ENCODE peak calls at places on chromosomes 12 and 14, in six cellular contexts. L, A, B, J, X and P are unnamed samples.

GRCh38 chr14:24315807-24316596 is 4.7 kb downstream of the LTB4R start:
- DNase-seq in L (no peak), B (peak), A (no peak), X (peak), J (no peak), P (no peak)

GRCh38 chr12:57211791-57212700 is 4.5 kb upstream of the NXPH4 start:
- DNase-seq in L (no peak), B (no peak), A (no peak), J (no peak), X (no peak), P (no peak)

GRCh38 chr14:52079239-52079956 is 10.5 kb upstream of the NID2 start:
- DNase-seq in J (no peak), L (peak), A (no peak), X (no peak), B (peak), P (no peak)

GRCh38 chr12:91772411-91772810 is 373.2 kb downstream of the BTG1 start:
- DNase-seq in A (no peak), J (no peak), X (no peak), L (no peak), B (no peak), P (no peak)

GRCh38 chr14:44316647-44317432 is 190.2 kb downstream of the FSCB start:
- DNase-seq in A (peak), B (peak), X (no peak), J (no peak), L (peak), P (no peak)

GRCh38 chr14:100307215-100308111 is 1.2 kb upstream of the SLC25A29 start:
- DNase-seq in J (no peak), B (no peak), X (peak), L (peak), A (no peak), P (no peak)

GRCh38 chr12:77122236-77122635 is 56.9 kb upstream of the E2F7 start:
- DNase-seq in X (no peak), B (peak), A (peak), L (peak), J (no peak), P (peak)

GRCh38 chr12:113749433-113749815 is 216.7 kb downstream of the RBM19 start:
- DNase-seq in A (no peak), B (no peak), L (no peak), J (no peak), X (no peak), P (no peak)

GRCh38 chr12:116551952-116552749 is 7.0 kb upstream of the MAP1LC3B2 start:
- DNase-seq in J (no peak), X (no peak), B (no peak), L (peak), A (peak), P (no peak)

GRCh38 chr12:31868980-31869379 is 90.2 kb upstream of the RESF1 start:
- DNase-seq in L (peak), X (no peak), J (no peak), A (peak), B (no peak), P (peak)

GRCh38 chr14:61288228-61288627 is 7.1 kb upstream of the TMEM30B start:
- DNase-seq in L (no peak), X (no peak), A (no peak), B (peak), J (no peak), P (no peak)

GRCh38 chr12:67754933-67755697 is 106.6 kb downstream of the DYRK2 start:
- DNase-seq in A (no peak), X (no peak), L (no peak), J (no peak), B (no peak), P (no peak)

GRCh38 chr14:57391609-57392195 is 1.3 kb downstream of the NAA30 start:
- DNase-seq in J (no peak), B (no peak), A (peak), L (peak), X (no peak), P (no peak)

GRCh38 chr12:19477071-19477470 is 37.8 kb downstream of the AEBP2 start:
- DNase-seq in X (no peak), A (no peak), B (no peak), J (no peak), L (no peak), P (no peak)

GRCh38 chr14:73058923-73059311 is 583 bp downstream of the RBM25 start:
- DNase-seq in J (peak), B (peak), L (peak), X (no peak), A (peak), P (no peak)

GRCh38 chr14:75467763-75468162 is 39.9 kb downstream of the JDP2 start:
- DNase-seq in A (no peak), X (no peak), J (no peak), L (no peak), B (no peak), P (no peak)

GRCh38 chr14:52545584-52546317 is 6.6 kb downstream of the TXNDC16 start:
- DNase-seq in J (no peak), A (no peak), X (no peak), L (no peak), B (no peak), P (no peak)

GRCh38 chr14:58701576-58701975 is 63.8 kb downstream of the DACT1 start:
- DNase-seq in X (no peak), B (no peak), J (peak), L (no peak), A (no peak), P (no peak)

GRCh38 chr14:35285991-35286564 is 6.1 kb upstream of the PSMA6 start:
- DNase-seq in L (no peak), X (no peak), A (no peak), B (no peak), J (no peak), P (no peak)

GRCh38 chr12:23895792-23896218 is 53.7 kb downstream of the SOX5 start:
- DNase-seq in J (no peak), X (no peak), A (no peak), B (no peak), L (no peak), P (no peak)

GRCh38 chr14:61338457-61338856 is 17.1 kb downstream of the PRKCH start:
- DNase-seq in J (no peak), X (no peak), B (no peak), L (no peak), A (no peak), P (no peak)

GRCh38 chr12:18320036-18320617 is 58.8 kb downstream of the PIK3C2G start:
- DNase-seq in L (peak), X (no peak), A (peak), B (peak), J (no peak), P (no peak)

GRCh38 chr12:44875417-44875953 is 630 bp downstream of the NELL2 start:
- DNase-seq in A (peak), B (no peak), J (no peak), X (no peak), L (peak), P (no peak)

GRCh38 chr12:63294327-63294632 is 143.3 kb upstream of the AVPR1A start:
- DNase-seq in B (peak), L (peak), X (no peak), A (peak), J (no peak), P (peak)

GRCh38 chr12:69000540-69001243 is 67.7 kb upstream of the CPM start:
- DNase-seq in J (no peak), X (no peak), A (no peak), L (peak), B (no peak), P (no peak)

GRCh38 chr12:56468216-56469006 is at the start of gene SPRYD4:
- DNase-seq in X (peak), A (peak), J (peak), L (peak), B (peak), P (peak)

GRCh38 chr14:33842299-33842698 is 108.6 kb downstream of the EGLN3 start:
- DNase-seq in A (no peak), X (peak), L (peak), J (no peak), B (no peak), P (no peak)

GRCh38 chr14:26204954-26205479 is 392.8 kb downstream of the NOVA1 start:
- DNase-seq in X (peak), B (no peak), L (no peak), A (peak), J (peak), P (no peak)

GRCh38 chr12:113065126-113066007 is 8.8 kb downstream of the DTX1 start:
- DNase-seq in X (no peak), A (no peak), B (no peak), J (no peak), L (peak), P (no peak)

GRCh38 chr14:23138173-23138535 is 19.1 kb upstream of the CEBPE start:
- DNase-seq in L (no peak), A (no peak), B (no peak), X (no peak), J (no peak), P (no peak)

GRCh38 chr14:23142826-23143225 is 23.8 kb upstream of the CEBPE start:
- DNase-seq in B (no peak), J (no peak), A (no peak), X (no peak), L (no peak), P (no peak)

GRCh38 chr14:23139874-23140273 is 20.8 kb upstream of the CEBPE start:
- DNase-seq in L (no peak), J (no peak), A (no peak), B (no peak), X (no peak), P (no peak)

GRCh38 chr14:23141706-23142467 is 22.8 kb upstream of the CEBPE start:
- DNase-seq in L (peak), A (peak), B (no peak), J (peak), X (no peak), P (no peak)

GRCh38 chr14:23140389-23140788 is 21.3 kb upstream of the CEBPE start:
- DNase-seq in X (no peak), L (no peak), A (no peak), J (no peak), B (no peak), P (no peak)
- H3K4me3 ChIP-seq in X (no peak), L (no peak), A (no peak), J (no peak), B (no peak), P (no peak)

DNA sequence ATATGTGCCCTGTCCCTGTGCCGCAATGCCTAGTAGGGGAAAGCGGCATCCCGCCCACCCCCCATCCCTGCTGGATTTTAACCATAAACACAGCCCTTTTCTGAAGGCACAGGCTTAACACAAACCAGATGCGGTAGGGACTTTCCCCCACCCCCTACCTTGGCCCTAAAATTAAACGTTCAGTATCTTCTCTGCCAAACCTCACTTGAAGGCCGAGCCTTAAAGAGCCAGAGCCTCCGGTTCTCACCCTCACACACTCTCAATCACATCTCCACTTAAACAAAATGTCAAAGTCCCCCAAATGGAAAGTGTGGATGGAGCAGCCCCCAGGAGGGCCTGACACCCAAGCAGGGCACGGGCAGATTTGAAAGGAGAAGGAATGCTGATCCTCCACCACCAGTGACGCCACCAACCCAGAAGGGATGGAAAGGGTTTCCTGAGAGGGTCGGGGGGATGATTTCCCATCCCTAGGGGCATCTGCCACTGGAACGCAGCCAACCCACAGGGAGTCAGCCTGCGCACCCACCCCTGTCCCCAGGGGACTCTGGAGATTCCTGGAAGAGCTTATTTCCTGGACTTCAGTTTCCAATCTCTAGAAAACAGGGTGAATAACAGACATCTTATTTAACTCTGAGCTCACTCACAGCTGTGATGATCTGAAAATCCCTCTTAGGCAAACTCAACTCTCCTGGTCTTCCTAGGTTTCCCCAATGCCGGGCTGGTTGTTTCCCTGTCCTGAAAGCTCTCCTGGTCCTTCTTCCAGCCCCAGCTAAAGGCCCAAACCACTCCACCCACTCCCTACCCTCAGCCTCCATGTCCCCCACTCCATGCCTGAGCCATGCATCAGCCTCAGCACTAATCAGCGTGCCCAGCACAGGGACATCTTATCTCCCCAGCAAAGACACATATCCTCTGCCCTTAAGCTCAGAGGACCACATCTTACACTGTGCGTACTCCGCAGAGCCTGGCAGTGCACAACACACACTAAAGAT is 26.3 kb downstream of the ACTN1 start:
- DNase-seq in B (no peak), X (no peak), L (peak), A (peak), J (no peak), P (peak)
- H3K4me3 ChIP-seq in B (no peak), X (no peak), L (peak), A (no peak), J (peak), P (peak)

GRCh38 chr14:85576848-85577541 is 47.1 kb downstream of the FLRT2 start:
- DNase-seq in B (no peak), A (no peak), X (no peak), J (no peak), L (peak), P (no peak)

GRCh38 chr14:85575617-85575898 is 45.6 kb downstream of the FLRT2 start:
- DNase-seq in J (no peak), X (no peak), B (no peak), L (no peak), A (no peak), P (no peak)

GRCh38 chr14:85574849-85575616 is 45.1 kb downstream of the FLRT2 start:
- DNase-seq in L (no peak), A (no peak), X (no peak), B (no peak), J (no peak), P (no peak)

GRCh38 chr14:85577542-85578140 is 47.7 kb downstream of the FLRT2 start:
- DNase-seq in L (no peak), B (no peak), X (no peak), A (no peak), J (no peak), P (no peak)

DNA sequence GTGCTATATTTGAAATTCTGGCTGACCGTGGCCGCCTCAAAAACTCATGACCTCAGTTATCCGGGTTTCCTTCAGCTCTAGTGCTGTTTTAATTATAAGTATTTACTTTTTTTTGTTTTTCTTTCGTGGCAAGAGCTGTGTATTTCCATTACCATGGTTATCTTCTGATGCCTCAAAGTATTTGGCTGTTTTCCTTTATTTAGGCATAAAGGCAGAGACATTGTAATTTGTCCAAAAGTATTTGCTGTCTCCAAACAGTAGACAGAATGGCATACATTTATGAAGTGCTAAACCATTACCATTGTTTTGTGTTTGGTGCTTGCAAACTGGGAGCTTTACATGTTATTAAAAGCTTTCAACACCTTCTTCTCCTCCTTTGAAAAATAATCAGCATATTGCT is 46.2 kb downstream of the FLRT2 start:
- DNase-seq in X (no peak), B (no peak), J (no peak), A (peak), L (peak), P (no peak)
- H3K4me3 ChIP-seq in X (no peak), B (no peak), J (no peak), A (no peak), L (no peak), P (no peak)

GRCh38 chr12:118358607-118359540 is 13.8 kb downstream of the TAOK3 start:
- DNase-seq in J (no peak), X (no peak), B (no peak), L (no peak), A (no peak), P (no peak)

GRCh38 chr12:118357327-118358007 is 15.2 kb downstream of the TAOK3 start:
- DNase-seq in J (peak), L (no peak), A (peak), B (no peak), X (no peak), P (no peak)

GRCh38 chr12:118358008-118358359 is 14.7 kb downstream of the TAOK3 start:
- DNase-seq in B (no peak), A (no peak), X (no peak), L (no peak), J (no peak), P (no peak)

GRCh38 chr12:118360785-118361404 is 11.8 kb downstream of the TAOK3 start:
- DNase-seq in L (peak), B (no peak), J (no peak), A (peak), X (no peak), P (no peak)

DNA sequence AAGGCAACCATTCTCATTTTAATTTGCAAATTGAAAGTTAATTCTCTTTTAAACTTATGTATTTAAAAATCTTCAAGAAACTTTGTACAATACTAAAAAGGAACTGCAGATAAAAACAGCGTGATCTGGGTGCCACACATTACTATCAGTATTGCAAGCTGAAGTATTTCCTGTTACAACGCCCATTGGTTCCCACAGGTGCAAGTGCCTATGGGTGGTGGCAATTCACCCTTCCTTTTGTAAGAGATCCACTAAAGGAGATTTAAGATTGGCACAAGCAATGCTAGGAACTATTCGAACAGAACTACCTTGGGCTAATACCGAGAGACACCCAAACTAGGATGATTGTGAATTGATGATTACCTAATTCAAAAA is 13.2 kb downstream of the TAOK3 start:
- DNase-seq in L (no peak), A (no peak), B (no peak), J (no peak), X (no peak), P (no peak)
- H3K4me3 ChIP-seq in L (no peak), A (no peak), B (no peak), J (no peak), X (peak), P (no peak)

GRCh38 chr12:130743176-130743575 is 27.1 kb upstream of the RIMBP2 start:
- DNase-seq in X (no peak), L (no peak), B (no peak), J (no peak), A (no peak), P (no peak)

GRCh38 chr12:130744274-130744673 is 28.2 kb upstream of the RIMBP2 start:
- DNase-seq in B (no peak), A (no peak), J (no peak), X (no peak), L (no peak), P (no peak)

GRCh38 chr12:130747867-130748740 is 32.0 kb upstream of the RIMBP2 start:
- DNase-seq in B (peak), L (peak), A (peak), X (no peak), J (peak), P (no peak)

GRCh38 chr12:130743606-130744005 is 27.5 kb upstream of the RIMBP2 start:
- DNase-seq in B (no peak), J (no peak), A (no peak), X (no peak), L (no peak), P (no peak)

GRCh38 chr12:130745921-130746320 is 29.8 kb upstream of the RIMBP2 start:
- DNase-seq in A (no peak), X (no peak), B (no peak), L (no peak), J (no peak), P (no peak)
- H3K4me3 ChIP-seq in A (no peak), X (no peak), B (no peak), L (no peak), J (no peak), P (no peak)

GRCh38 chr14:28765169-28765906 is 1.2 kb upstream of the FOXG1 start:
- DNase-seq in J (no peak), L (no peak), X (no peak), B (no peak), A (no peak), P (no peak)
- H3K4me3 ChIP-seq in J (peak), L (peak), X (no peak), B (no peak), A (no peak), P (no peak)

GRCh38 chr14:64549016-64549415 is 745 bp upstream of the PPP1R36 start:
- DNase-seq in X (no peak), J (no peak), A (no peak), B (no peak), L (peak), P (no peak)

GRCh38 chr14:64544607-64545312 is 4.2 kb downstream of the HSPA2 start:
- DNase-seq in A (no peak), L (no peak), X (no peak), B (no peak), J (no peak), P (no peak)

GRCh38 chr14:64554551-64554950 is 4.8 kb downstream of the PPP1R36 start:
- DNase-seq in A (no peak), B (no peak), L (no peak), X (no peak), J (no peak), P (no peak)

GRCh38 chr14:64550539-64551333 is 975 bp downstream of the PPP1R36 start:
- DNase-seq in J (no peak), X (no peak), A (no peak), L (no peak), B (no peak), P (no peak)

GRCh38 chr14:64549805-64550538 is at the start of gene PPP1R36:
- DNase-seq in B (no peak), X (peak), A (peak), J (no peak), L (peak), P (no peak)
- H3K4me3 ChIP-seq in B (no peak), X (peak), A (no peak), J (peak), L (peak), P (peak)

GRCh38 chr12:12559699-12560296 is 2.9 kb downstream of the DUSP16 start:
- DNase-seq in B (no peak), J (no peak), X (no peak), L (no peak), A (no peak), P (no peak)
- H3K4me3 ChIP-seq in B (peak), J (no peak), X (peak), L (no peak), A (peak), P (no peak)